ENCODE peak calls at places on chromosomes 4 and X, in nine cellular contexts. A is stomach, D is suprapubic skin, E is K562, O is GM12892, P is NB4, I is Peyer's patch, J is esophagus muscularis mucosa, K is A549. T is an unnamed sample.
A peak's percentile ranks its signal among the peaks of the same experiment; 100 is the strongest.

GRCh38 chrX:21658746-21659145 is 616 bp upstream of the KLHL34 start:
- DNase-seq in A (no peak), D (no peak), E (no peak), O (no peak), P (no peak), I (no peak), J (no peak), K (no peak), T (no peak)

GRCh38 chrX:134868766-134869495 is 121.9 kb upstream of the SMIM10 start:
- DNase-seq in A (no peak), D (no peak), E (no peak), O (no peak), P (no peak), I (no peak), J (no peak), K (no peak), T (peak; percentile 35)

GRCh38 chrX:114344756-114345155 is 239.1 kb upstream of the HTR2C start:
- DNase-seq in A (no peak), D (no peak), E (peak; percentile 23), O (no peak), P (peak; percentile 47), I (no peak), J (no peak), K (peak; percentile 1), T (no peak)

GRCh38 chr4:140152760-140153418 is 1.1 kb downstream of the MAML3 start:
- DNase-seq in A (peak; percentile 67), D (peak; percentile 78), E (peak; percentile 17), O (peak; percentile 10), P (peak; percentile 62), I (peak; percentile 28), J (peak; percentile 94), K (no peak), T (no peak)

GRCh38 chr4:137852326-137852725 is 320.0 kb upstream of the PCDH18 start:
- DNase-seq in A (no peak), D (no peak), E (no peak), O (no peak), P (no peak), I (no peak), J (no peak), K (no peak), T (no peak)

GRCh38 chrX:106897259-106897658 is 5.9 kb downstream of the RIPPLY1 start:
- DNase-seq in A (no peak), D (no peak), E (no peak), O (no peak), P (no peak), I (no peak), J (no peak), K (peak; percentile 18), T (no peak)

GRCh38 chrX:31139966-31140365 is 68.1 kb upstream of the FTHL17 start:
- DNase-seq in A (no peak), D (no peak), E (no peak), O (no peak), P (no peak), I (no peak), J (no peak), K (no peak), T (no peak)

GRCh38 chr4:100299441-100299840 is 109.2 kb upstream of the DDIT4L start:
- DNase-seq in A (no peak), D (no peak), E (no peak), O (no peak), P (no peak), I (no peak), J (no peak), K (no peak), T (no peak)

GRCh38 chr4:147829401-147830101 is 97.7 kb downstream of the ARHGAP10 start:
- DNase-seq in A (peak; percentile 32), D (no peak), E (no peak), O (no peak), P (no peak), I (no peak), J (no peak), K (no peak), T (no peak)

GRCh38 chrX:2325076-2325784 is 175.5 kb downstream of the DHRSX start:
- DNase-seq in A (peak; percentile 84), D (peak; percentile 83), E (peak; percentile 44), O (peak; percentile 34), P (no peak), I (peak; percentile 85), J (no peak), K (no peak), T (no peak)

GRCh38 chrX:122087353-122087752 is 1039.9 kb downstream of the GLUD2 start:
- DNase-seq in A (no peak), D (no peak), E (no peak), O (no peak), P (no peak), I (no peak), J (no peak), K (no peak), T (no peak)

GRCh38 chrX:126785539-126785938 is 34.0 kb upstream of the PRR32 start:
- DNase-seq in A (no peak), D (no peak), E (no peak), O (no peak), P (no peak), I (no peak), J (no peak), K (no peak), T (no peak)

GRCh38 chrX:129755779-129756650 is 17.2 kb downstream of the XPNPEP2 start:
- DNase-seq in A (no peak), D (no peak), E (peak; percentile 22), O (no peak), P (peak; percentile 64), I (no peak), J (no peak), K (no peak), T (no peak)

GRCh38 chrX:67607436-67607835 is 63.6 kb downstream of the AR start:
- DNase-seq in A (no peak), D (no peak), E (no peak), O (no peak), P (no peak), I (no peak), J (no peak), K (no peak), T (no peak)

GRCh38 chrX:67614006-67614405 is 70.2 kb downstream of the AR start:
- DNase-seq in A (no peak), D (no peak), E (no peak), O (no peak), P (no peak), I (no peak), J (no peak), K (no peak), T (no peak)

GRCh38 chrX:67613366-67613765 is 69.5 kb downstream of the AR start:
- DNase-seq in A (no peak), D (no peak), E (no peak), O (no peak), P (no peak), I (no peak), J (no peak), K (no peak), T (no peak)

GRCh38 chrX:67612231-67612630 is 68.4 kb downstream of the AR start:
- DNase-seq in A (no peak), D (no peak), E (no peak), O (no peak), P (no peak), I (no peak), J (no peak), K (no peak), T (no peak)

GRCh38 chrX:67610282-67610681 is 66.5 kb downstream of the AR start:
- DNase-seq in A (no peak), D (no peak), E (no peak), O (no peak), P (no peak), I (no peak), J (no peak), K (no peak), T (no peak)
- TF ChIP-seq POLR2A in A (no peak), D (no peak), E (no peak), O (no peak), P (no peak), I (no peak), J (no peak), K (no peak), T (no peak)

GRCh38 chr4:153537493-153537960 is 71.4 kb downstream of the TMEM131L start:
- DNase-seq in A (no peak), D (no peak), E (no peak), O (no peak), P (no peak), I (no peak), J (peak; percentile 26), K (no peak), T (no peak)

GRCh38 chr4:153541426-153542096 is 75.4 kb downstream of the TMEM131L start:
- DNase-seq in A (no peak), D (no peak), E (no peak), O (no peak), P (peak; percentile 31), I (no peak), J (peak; percentile 64), K (no peak), T (peak; percentile 54)

GRCh38 chr4:153539058-153539826 is 73.1 kb downstream of the TMEM131L start:
- DNase-seq in A (no peak), D (no peak), E (no peak), O (no peak), P (no peak), I (no peak), J (peak; percentile 37), K (no peak), T (no peak)

GRCh38 chr4:153535735-153536494 is 69.8 kb downstream of the TMEM131L start:
- DNase-seq in A (no peak), D (no peak), E (no peak), O (no peak), P (no peak), I (no peak), J (peak; percentile 78), K (no peak), T (no peak)

DNA sequence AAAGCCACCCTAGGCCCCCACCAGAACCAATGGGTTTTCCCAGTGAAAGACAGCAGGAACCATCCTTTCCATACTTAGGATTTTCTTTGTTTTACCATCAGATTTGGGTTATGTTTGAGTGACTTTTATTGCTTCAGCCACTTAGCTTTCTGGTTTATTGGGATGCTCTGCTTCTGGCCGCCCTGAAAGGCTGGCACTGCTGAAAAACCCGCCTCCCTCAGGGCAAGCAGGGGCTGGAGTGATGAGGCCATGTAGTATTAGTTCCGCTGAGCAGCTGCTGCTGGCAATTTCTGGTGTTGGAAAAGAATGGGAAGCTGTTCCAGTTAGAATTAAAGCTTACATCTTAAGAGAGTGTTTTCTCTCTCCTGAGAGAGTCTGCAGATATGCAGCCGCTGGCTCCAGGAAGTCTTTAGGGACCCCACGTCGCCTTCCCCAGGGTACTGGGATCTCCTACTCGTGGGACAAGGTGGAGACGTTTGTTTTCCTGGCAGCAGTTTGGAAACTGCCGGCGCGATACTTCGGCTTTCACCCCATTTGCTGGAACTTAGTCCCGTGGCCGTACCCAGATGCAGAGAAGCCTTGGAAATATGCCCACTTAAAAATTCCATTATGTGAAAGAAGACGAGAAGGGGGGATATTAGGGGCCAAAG is 72.4 kb downstream of the TMEM131L start:
- DNase-seq in A (no peak), D (no peak), E (no peak), O (no peak), P (no peak), I (no peak), J (peak; percentile 77), K (no peak), T (no peak)
- TF ChIP-seq POLR2A in A (no peak), D (no peak), E (no peak), O (no peak), P (no peak), I (no peak), J (no peak), K (no peak), T (no peak)

GRCh38 chr4:106264331-106264728 is 51.7 kb downstream of the TBCK start:
- DNase-seq in A (no peak), D (no peak), E (peak; percentile 11), O (no peak), P (peak; percentile 11), I (no peak), J (no peak), K (no peak), T (no peak)
- TF ChIP-seq POLR2A in A (no peak), D (no peak), E (no peak), O (no peak), P (no peak), I (no peak), J (no peak), K (no peak), T (no peak)

GRCh38 chr4:124275-125081 is at the start of gene ZNF718:
- DNase-seq in A (peak; percentile 95), D (peak; percentile 96), E (peak; percentile 95), O (peak; percentile 58), P (peak; percentile 98), I (peak; percentile 94), J (peak; percentile 98), K (peak; percentile 89), T (no peak)
- TF ChIP-seq POLR2A in A (peak; percentile 67), D (no peak), E (peak; percentile 92), O (peak; percentile 86), P (peak; percentile 90), I (peak; percentile 56), J (no peak), K (peak; percentile 33), T (peak; percentile 18)